ENCODE peak calls at places on chromosome 22, in four cellular contexts. Y is naive thymus-derived CD4-positive, alpha-beta T cell; Z is ascending aorta; A is K562. J is an unnamed sample. For H3K27me3, the result is how much of the 10 kb centered on the place peaks cover.

GRCh38 chr22:23376256-23376655 is 195.9 kb downstream of the BCR start:
- DNase-seq in Y (peak), Z (no peak), A (peak), J (no peak)

GRCh38 chr22:26890870-26891269 is 233.5 kb downstream of the MIAT start:
- DNase-seq in Y (no peak), A (no peak), Z (no peak), J (no peak)

GRCh38 chr22:38031491-38031890 is 25.7 kb upstream of the PICK1 start:
- DNase-seq in A (no peak), Z (no peak), Y (no peak), J (no peak)

GRCh38 chr22:22884010-22884887 is 3.4 kb upstream of the IGLL5 start:
- DNase-seq in Y (peak), A (peak), Z (no peak), J (peak)

GRCh38 chr22:38397189-38398097 is 57.6 kb downstream of the KCNJ4 start:
- DNase-seq in Y (peak), Z (no peak), A (peak), J (no peak)

GRCh38 chr22:30132290-30132996 is 52.2 kb downstream of the HORMAD2 start:
- DNase-seq in Z (no peak), A (no peak), Y (no peak), J (no peak)

GRCh38 chr22:23762866-23763578 is at the start of gene C22orf15:
- DNase-seq in A (no peak), Z (no peak), Y (peak), J (no peak)

GRCh38 chr22:35467788-35468187 is 67.8 kb downstream of the MCM5 start:
- DNase-seq in Y (no peak), A (no peak), Z (no peak), J (peak)

GRCh38 chr22:29773233-29773632 is 6.1 kb downstream of the UQCR10 start:
- DNase-seq in Y (no peak), A (no peak), Z (no peak), J (no peak)

GRCh38 chr22:30158277-30158676 is 78.0 kb downstream of the HORMAD2 start:
- DNase-seq in Z (no peak), A (no peak), Y (no peak), J (no peak)

GRCh38 chr22:26615149-26615548 is 2.7 kb downstream of the CRYBB1 start:
- DNase-seq in A (no peak), Y (no peak), Z (no peak), J (no peak)

GRCh38 chr22:24025475-24025874 is 14.4 kb downstream of the CABIN1 start:
- DNase-seq in Y (no peak), Z (no peak), A (no peak), J (no peak)

GRCh38 chr22:29190051-29190450 is 15.6 kb upstream of the EMID1 start:
- DNase-seq in Z (no peak), Y (no peak), A (no peak), J (peak)

GRCh38 chr22:23904855-23905254 is 10.7 kb downstream of the MIF start:
- DNase-seq in Z (no peak), Y (no peak), A (no peak), J (peak)

GRCh38 chr22:37077802-37078448 is 26.4 kb downstream of the KCTD17 start:
- DNase-seq in A (peak), Z (no peak), Y (peak), J (no peak)

GRCh38 chr22:48428556-48429371 is 1398.9 kb downstream of the BRD1 start:
- DNase-seq in Y (no peak), A (no peak), Z (no peak), J (no peak)

GRCh38 chr22:19882446-19883381 is 28.0 kb upstream of the GNB1L start:
- DNase-seq in A (no peak), Z (no peak), Y (no peak), J (peak)

GRCh38 chr22:27662359-27663030 is 139.1 kb downstream of the MN1 start:
- DNase-seq in Y (no peak), A (peak), Z (no peak), J (no peak)

GRCh38 chr22:30923168-30923900 is 45.2 kb downstream of the MORC2 start:
- DNase-seq in Z (no peak), Y (no peak), A (no peak), J (no peak)

DNA sequence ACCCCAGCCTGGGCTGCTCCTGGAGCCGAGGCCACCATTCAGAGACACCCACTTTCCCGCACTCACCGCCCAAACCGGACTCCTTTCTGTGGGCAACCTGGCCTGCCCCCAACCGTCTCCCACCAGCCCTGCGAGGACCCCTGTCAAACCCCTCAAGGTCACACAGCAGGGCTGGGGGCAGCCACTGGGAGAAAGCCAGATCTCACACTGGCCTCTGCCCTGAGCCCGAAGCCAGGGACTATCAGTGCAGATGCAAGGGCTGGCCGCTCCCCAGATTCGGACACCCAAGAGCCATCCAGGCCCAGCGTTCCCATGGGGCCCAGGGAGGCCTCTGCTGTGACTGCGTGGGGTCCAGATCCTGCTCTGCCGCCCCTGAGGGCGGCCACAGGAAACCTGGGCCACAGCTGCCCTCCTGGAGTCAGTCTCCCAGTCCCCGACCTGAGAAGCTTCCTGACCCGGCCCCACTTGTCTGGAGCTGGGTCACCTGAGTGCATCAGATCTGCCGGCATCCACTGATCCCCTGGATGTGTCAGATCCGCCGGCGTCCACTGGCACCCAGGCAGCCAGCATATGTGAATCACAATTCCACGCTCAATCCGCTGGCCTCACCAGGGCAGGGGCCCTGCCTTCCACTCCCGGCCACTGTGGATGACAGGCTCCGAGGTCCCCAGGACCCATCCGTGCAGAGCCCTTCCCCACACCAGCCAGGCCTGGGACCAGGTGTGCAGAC is 139.7 kb downstream of the BRD1 start:
- DNase-seq in Z (no peak), A (no peak), Y (no peak), J (no peak)
- H3K27me3 ChIP-seq in Z (under half), A (under half), Y (under half), J (under half)

GRCh38 chr22:43572710-43573109 is 160.9 kb downstream of the MPPED1 start:
- DNase-seq in A (no peak), Z (no peak), Y (no peak), J (no peak)
- H3K27me3 ChIP-seq in A (under half), Z (under half), Y (under half), J (under half)

DNA sequence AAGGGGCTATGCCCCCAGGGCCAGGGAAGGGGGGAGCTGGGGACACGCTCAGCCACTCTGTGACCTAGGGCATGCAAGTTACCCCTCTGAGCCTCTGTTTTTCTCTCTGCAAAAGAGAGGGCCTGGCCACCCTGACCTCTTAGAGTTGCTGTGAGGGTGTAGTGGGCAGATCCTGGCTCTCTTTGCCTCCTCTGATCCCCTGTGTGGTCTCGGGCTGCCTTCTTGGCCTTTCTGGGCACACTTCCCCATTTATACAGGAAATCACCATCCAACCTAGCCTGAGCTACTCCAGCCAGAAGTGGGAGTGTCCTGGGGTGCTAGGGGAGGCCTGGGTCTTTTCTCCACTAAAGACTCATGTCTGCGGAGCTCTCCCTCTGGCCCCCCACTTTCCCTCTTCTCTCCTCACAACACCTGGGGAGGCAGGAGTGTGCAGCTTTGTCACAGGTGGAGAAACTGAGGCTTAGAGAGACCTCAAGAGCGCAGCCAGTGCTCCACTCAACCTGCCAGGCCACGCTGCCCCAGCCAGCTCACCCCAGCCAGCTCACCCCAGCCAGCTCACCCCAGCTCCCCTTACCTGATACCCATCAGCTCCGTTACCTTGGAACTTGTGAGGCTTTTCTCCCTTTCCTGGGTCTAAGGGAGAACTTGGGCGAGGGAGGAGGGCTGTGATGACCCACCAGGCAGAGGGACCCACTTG is 1.4 kb downstream of the AIFM3 start:
- DNase-seq in Y (no peak), A (no peak), Z (no peak), J (no peak)
- H3K27me3 ChIP-seq in Y (under half), A (under half), Z (under half), J (under half)

GRCh38 chr22:45869448-45869847 is 107.5 kb downstream of the WNT7B start:
- DNase-seq in Z (no peak), A (no peak), Y (no peak), J (peak)

GRCh38 chr22:45867118-45867905 is 109.7 kb downstream of the WNT7B start:
- DNase-seq in Z (no peak), Y (no peak), A (no peak), J (no peak)

GRCh38 chr22:45867906-45868555 is 108.9 kb downstream of the WNT7B start:
- DNase-seq in Y (no peak), Z (no peak), A (no peak), J (peak)

GRCh38 chr22:45870011-45870410 is 107.0 kb downstream of the WNT7B start:
- DNase-seq in Z (no peak), A (no peak), Y (no peak), J (no peak)

DNA sequence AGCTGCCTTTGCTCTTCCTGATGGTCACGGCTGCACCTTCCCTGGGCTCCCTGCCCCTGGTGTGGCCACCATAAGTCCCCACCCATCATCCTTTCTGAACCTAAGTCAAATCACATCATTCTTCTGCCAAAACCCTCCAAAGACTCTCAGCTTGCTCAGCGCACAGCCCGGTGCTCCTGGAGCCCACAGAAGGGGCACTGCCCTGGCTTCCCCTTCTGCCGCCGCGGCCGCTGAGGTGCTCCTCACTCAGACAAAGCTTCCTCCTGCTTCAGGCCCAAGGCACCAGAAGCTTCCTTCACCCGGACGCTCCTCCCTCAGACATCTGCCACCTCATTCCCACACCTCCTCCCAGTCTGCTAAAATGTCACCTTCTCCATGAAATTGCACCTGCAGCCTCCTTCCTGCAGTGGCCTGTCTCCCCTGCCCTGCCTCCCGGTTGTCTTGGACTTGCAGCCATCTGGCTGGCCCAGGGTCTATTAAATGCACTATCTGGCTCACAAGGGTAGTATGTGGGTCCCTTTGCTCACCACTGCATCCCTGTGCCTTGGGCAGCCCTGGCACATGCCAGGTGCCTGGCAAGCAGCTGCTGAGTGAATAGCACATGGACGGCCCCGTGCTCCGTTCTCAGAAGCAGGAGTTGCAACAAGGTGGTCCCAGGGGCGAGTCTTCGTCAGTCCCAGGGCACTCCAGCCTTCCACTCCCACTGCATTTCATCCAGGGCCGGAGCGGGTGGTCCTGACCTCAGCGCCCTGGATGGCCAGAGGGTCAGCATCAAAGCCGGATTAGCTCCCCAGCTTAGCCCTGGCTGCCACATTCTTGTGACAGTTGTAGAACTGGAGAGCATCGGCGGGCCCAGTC is 108.1 kb downstream of the WNT7B start:
- DNase-seq in Y (no peak), Z (no peak), A (no peak), J (no peak)
- H3K27me3 ChIP-seq in Y (under half), Z (under half), A (under half), J (under half)

GRCh38 chr22:47201996-47202818 is 439.8 kb downstream of the TBC1D22A start:
- DNase-seq in Y (no peak), Z (no peak), A (no peak), J (peak)

GRCh38 chr22:47201186-47201995 is 438.9 kb downstream of the TBC1D22A start:
- DNase-seq in A (no peak), Y (no peak), Z (no peak), J (no peak)

GRCh38 chr22:47204002-47204979 is 441.8 kb downstream of the TBC1D22A start:
- DNase-seq in Y (no peak), Z (no peak), A (no peak), J (no peak)

GRCh38 chr22:47203554-47203991 is 441.1 kb downstream of the TBC1D22A start:
- DNase-seq in Y (no peak), Z (no peak), A (no peak), J (peak)

GRCh38 chr22:47202819-47203553 is 440.5 kb downstream of the TBC1D22A start:
- DNase-seq in Z (no peak), A (no peak), Y (no peak), J (no peak)
- H3K27me3 ChIP-seq in Z (under half), A (under half), Y (under half), J (under half)